ENCODE peak calls at places on chromosomes 6 and 20, in five cellular contexts. K is Panc1; S is activated CD8-positive, alpha-beta T cell treated with anti-CD3 and anti-CD28 coated beads for 36 hours; I is CD8-positive, alpha-beta T cell; A is aorta. B is an unnamed sample.

GRCh38 chr20:24981750-24982149 is 10.8 kb downstream of the APMAP start:
- ATAC-seq in K (no peak), A (no peak), I (peak; percentile 44), S (peak; percentile 45), B (no peak)

GRCh38 chr6:30990422-30991086 is 7.0 kb downstream of the MUC21 start:
- ATAC-seq in I (peak; percentile 73), A (no peak), S (peak; percentile 74), K (peak; percentile 45), B (peak; percentile 52)

GRCh38 chr20:50436052-50436656 is 74.0 kb upstream of the PTPN1 start:
- ATAC-seq in K (no peak), S (no peak), A (no peak), I (no peak), B (no peak)

GRCh38 chr6:11614534-11615213 is 77.1 kb downstream of the TMEM170B start:
- ATAC-seq in A (no peak), S (no peak), K (no peak), I (no peak), B (no peak)

GRCh38 chr6:149445095-149445466 is 39.7 kb downstream of the ZC3H12D start:
- ATAC-seq in K (no peak), A (no peak), I (no peak), S (peak; percentile 62), B (peak; percentile 69)

GRCh38 chr6:137432054-137432545 is 62.1 kb downstream of the OLIG3 start:
- ATAC-seq in I (no peak), S (no peak), K (no peak), A (no peak), B (no peak)

GRCh38 chr6:170011233-170012142 is 260.1 kb downstream of the ERMARD start:
- ATAC-seq in I (no peak), A (peak; percentile 76), K (no peak), S (no peak), B (no peak)

GRCh38 chr6:5764401-5764955 is 242.2 kb downstream of the NRN1 start:
- ATAC-seq in A (peak; percentile 86), S (no peak), I (no peak), K (no peak), B (no peak)

GRCh38 chr6:28856617-28857000 is 67.2 kb downstream of the TRIM27 start:
- ATAC-seq in I (no peak), S (no peak), K (no peak), A (no peak), B (no peak)

GRCh38 chr20:49132995-49133451 is 55.1 kb downstream of the STAU1 start:
- ATAC-seq in I (peak; percentile 55), S (no peak), K (peak; percentile 86), A (peak; percentile 81), B (no peak)

GRCh38 chr20:57205625-57206219 is 60.7 kb downstream of the BMP7 start:
- ATAC-seq in S (no peak), A (no peak), I (no peak), K (peak; percentile 86), B (no peak)

GRCh38 chr20:63807654-63808053 is 23.4 kb downstream of the ZBTB46 start:
- ATAC-seq in A (no peak), S (no peak), K (no peak), I (no peak), B (no peak)

GRCh38 chr6:132961610-132962009 is 147.2 kb downstream of the RPS12 start:
- ATAC-seq in A (no peak), K (no peak), I (no peak), S (peak; percentile 37), B (peak; percentile 3)

GRCh38 chr6:125546827-125547226 is 202.6 kb upstream of the HEY2 start:
- ATAC-seq in A (peak; percentile 50), I (no peak), S (no peak), K (no peak), B (no peak)

GRCh38 chr20:35907017-35907685 is 47.2 kb downstream of the SCAND1 start:
- ATAC-seq in I (no peak), K (no peak), S (no peak), A (no peak), B (no peak)

B was measured in activated T-helper 17 cell treated with anti-CD3 and anti-CD28 coated beads, Interleukin-2, amount 50 U/mL, for 72 hours.